ENCODE peak calls at places on chromosomes 3 and 15, in nine cellular contexts. C is dorsolateral prefrontal cortex; H is smooth muscle cell of the brain vasculature; N is central memory CD8-positive, alpha-beta T cell; O is IMR-90; Q is midbrain; Z is left ventricle myocardium inferior; M is T-helper 2 cell; K is stimulated activated CD8-positive, alpha-beta memory T cell treated with anti-CD3 and anti-CD28 coated beads, Interleukin-15, amount 100 ng/mL, for 4 hours. B is an unnamed sample.

GRCh38 chr3:28376424-28376823 is 27.8 kb upstream of the AZI2 start:
- DNase-seq in H (no peak), K (no peak), M (no peak), C (no peak), N (no peak), O (peak; percentile 72), Q (no peak), Z (no peak), B (no peak)

GRCh38 chr15:40511472-40512133 is 40.8 kb downstream of the CHST14 start:
- DNase-seq in K (no peak), N (no peak), Z (peak; percentile 88), C (peak; percentile 59), Q (peak; percentile 31), M (no peak), H (no peak), O (no peak), B (peak; percentile 19)

GRCh38 chr15:67761343-67761742 is 64.0 kb upstream of the SKOR1 start:
- DNase-seq in M (no peak), H (no peak), K (no peak), C (no peak), Q (no peak), N (no peak), Z (no peak), O (no peak), B (peak; percentile 15)

GRCh38 chr15:49430046-49430445 is 7.0 kb downstream of the FGF7 start:
- DNase-seq in Q (no peak), K (no peak), C (no peak), O (no peak), N (no peak), M (no peak), H (no peak), Z (no peak), B (no peak)

GRCh38 chr3:53531749-53532148 is 37.3 kb downstream of the CACNA1D start:
- DNase-seq in H (no peak), Z (no peak), C (no peak), N (no peak), M (no peak), K (no peak), O (no peak), Q (no peak), B (no peak)

GRCh38 chr3:38588276-38588971 is 61.1 kb downstream of the SCN5A start:
- DNase-seq in N (no peak), C (peak; percentile 0), O (no peak), Z (peak; percentile 65), M (no peak), K (no peak), Q (no peak), H (no peak), B (no peak)

GRCh38 chr3:146543461-146544012 is 870 bp downstream of the PLSCR1 start:
- DNase-seq in O (peak; percentile 16), N (no peak), Q (no peak), Z (no peak), C (no peak), H (no peak), K (no peak), M (no peak), B (peak; percentile 38)

GRCh38 chr3:114498779-114499370 is 205.0 kb downstream of the TIGIT start:
- DNase-seq in N (no peak), C (peak; percentile 38), Z (peak; percentile 19), K (no peak), O (peak; percentile 81), H (no peak), Q (no peak), M (no peak), B (peak; percentile 59)

GRCh38 chr3:39644176-39644575 is 165.2 kb upstream of the MYRIP start:
- DNase-seq in Q (no peak), O (peak; percentile 81), Z (no peak), H (no peak), K (no peak), M (no peak), N (no peak), C (no peak), B (no peak)

GRCh38 chr3:57385498-57385897 is 93.0 kb upstream of the ASB14 start:
- DNase-seq in H (no peak), O (no peak), Z (no peak), M (no peak), K (no peak), C (no peak), N (no peak), Q (no peak), B (no peak)

GRCh38 chr3:34016925-34017592 is 218.6 kb downstream of the PDCD6IP start:
- DNase-seq in C (no peak), Z (no peak), N (no peak), Q (no peak), H (no peak), O (no peak), M (no peak), K (no peak), B (no peak)

GRCh38 chr3:104886220-104886995 is 480.3 kb upstream of the ALCAM start:
- DNase-seq in K (no peak), C (no peak), O (peak; percentile 73), H (no peak), Q (no peak), N (no peak), M (no peak), Z (no peak), B (no peak)

GRCh38 chr3:94137377-94137776 is 74.5 kb downstream of the NSUN3 start:
- DNase-seq in N (no peak), K (no peak), H (no peak), O (no peak), M (no peak), Q (no peak), Z (no peak), C (no peak), B (no peak)

GRCh38 chr15:31459011-31459748 is 132.5 kb downstream of the KLF13 start:
- DNase-seq in H (no peak), Z (no peak), O (peak; percentile 37), K (no peak), M (no peak), C (no peak), N (no peak), Q (no peak), B (no peak)

GRCh38 chr3:191963182-191963581 is 502.2 kb downstream of the PYDC2 start:
- DNase-seq in C (no peak), N (no peak), O (no peak), Z (no peak), M (no peak), K (no peak), Q (no peak), H (no peak), B (no peak)

GRCh38 chr15:58453931-58454793 is 22.4 kb downstream of the LIPC start:
- DNase-seq in Q (no peak), M (no peak), N (no peak), Z (no peak), O (no peak), C (no peak), K (peak; percentile 19), H (no peak), B (no peak)

GRCh38 chr3:100106094-100106493 is 8.2 kb downstream of the FILIP1L start:
- DNase-seq in O (no peak), C (no peak), Z (no peak), H (no peak), K (no peak), M (no peak), N (no peak), Q (no peak), B (no peak)

GRCh38 chr3:118688396-118688884 is 346.2 kb downstream of the IGSF11 start:
- DNase-seq in Z (no peak), C (no peak), N (no peak), O (no peak), K (no peak), Q (no peak), H (no peak), M (no peak), B (no peak)